ENCODE peak calls at places on chromosomes 13 and 19, in four cellular contexts. One of them, this sample, is unnamed.

GRCh38 chr19:2043269-2043641 is 7.8 kb downstream of the MKNK2 start:
- DNase-seq in HEK293T: no peak
- DNase-seq in GM12865: peak; percentile 21
- DNase-seq in ELR: no peak
- DNase-seq in this sample: no peak

GRCh38 chr13:113855012-113855921 is 8.6 kb downstream of the GAS6 start:
- DNase-seq in HEK293T: no peak
- DNase-seq in GM12865: no peak
- DNase-seq in ELR: no peak
- DNase-seq in this sample: no peak

GRCh38 chr19:2266183-2266993 is 10.2 kb upstream of the JSRP1 start:
- DNase-seq in HEK293T: no peak
- DNase-seq in GM12865: peak; percentile 88
- DNase-seq in ELR: peak; percentile 64
- DNase-seq in this sample: peak; percentile 34

GRCh38 chr19:48989701-48990291 is 3.3 kb downstream of the GYS1 start:
- DNase-seq in HEK293T: no peak
- DNase-seq in GM12865: no peak
- DNase-seq in ELR: no peak
- DNase-seq in this sample: no peak

GRCh38 chr19:35847911-35848310 is 4.4 kb downstream of the NPHS1 start:
- DNase-seq in HEK293T: no peak
- DNase-seq in GM12865: no peak
- DNase-seq in ELR: no peak
- DNase-seq in this sample: no peak

GRCh38 chr13:43894438-43894837 is 14.7 kb downstream of the LACC1 start:
- DNase-seq in HEK293T: no peak
- DNase-seq in GM12865: no peak
- DNase-seq in ELR: peak; percentile 48
- DNase-seq in this sample: no peak

GRCh38 chr19:30566681-30567420 is 194.7 kb downstream of the ZNF536 start:
- DNase-seq in HEK293T: no peak
- DNase-seq in GM12865: no peak
- DNase-seq in ELR: no peak
- DNase-seq in this sample: no peak

GRCh38 chr19:18606281-18607221 is at the start of gene CRLF1:
- DNase-seq in HEK293T: peak; percentile 27
- DNase-seq in GM12865: no peak
- DNase-seq in ELR: no peak
- DNase-seq in this sample: no peak

GRCh38 chr19:19997656-19998268 is 41.5 kb downstream of the ZNF682 start:
- DNase-seq in HEK293T: peak; percentile 6
- DNase-seq in GM12865: peak; percentile 2
- DNase-seq in ELR: peak; percentile 20
- DNase-seq in this sample: no peak

GRCh38 chr19:42150940-42151339 is 18.7 kb upstream of the POU2F2 start:
- DNase-seq in HEK293T: no peak
- DNase-seq in GM12865: no peak
- DNase-seq in ELR: no peak
- DNase-seq in this sample: no peak

GRCh38 chr19:35388277-35389054 is 17.6 kb downstream of the GPR42 start:
- DNase-seq in HEK293T: no peak
- DNase-seq in GM12865: no peak
- DNase-seq in ELR: no peak
- DNase-seq in this sample: no peak

GRCh38 chr19:2246801-2247361 is 2.2 kb upstream of the AMH start:
- DNase-seq in HEK293T: no peak
- DNase-seq in GM12865: no peak
- DNase-seq in ELR: peak; percentile 73
- DNase-seq in this sample: no peak

GRCh38 chr13:112767506-112768471 is 78.0 kb downstream of the ATP11A start:
- DNase-seq in HEK293T: no peak
- DNase-seq in GM12865: peak; percentile 75
- DNase-seq in ELR: no peak
- DNase-seq in this sample: no peak

GRCh38 chr19:45428385-45429231 is 4.9 kb upstream of the ERCC1 start:
- DNase-seq in HEK293T: peak; percentile 46
- DNase-seq in GM12865: no peak
- DNase-seq in ELR: peak; percentile 67
- DNase-seq in this sample: no peak

GRCh38 chr13:67829641-67830040 is 599.5 kb upstream of the PCDH9 start:
- DNase-seq in HEK293T: no peak
- DNase-seq in GM12865: no peak
- DNase-seq in ELR: no peak
- DNase-seq in this sample: no peak

GRCh38 chr13:112531263-112531794 is 56.6 kb downstream of the TUBGCP3 start:
- DNase-seq in HEK293T: peak; percentile 32
- DNase-seq in GM12865: no peak
- DNase-seq in ELR: no peak
- DNase-seq in this sample: no peak

GRCh38 chr19:58519087-58519354 is 589 bp downstream of the ZBTB45 start:
- DNase-seq in HEK293T: peak; percentile 69
- DNase-seq in GM12865: peak; percentile 67
- DNase-seq in ELR: peak; percentile 79
- DNase-seq in this sample: peak; percentile 52

GRCh38 chr19:24000656-24001055 is 86.0 kb downstream of the ZNF726 start:
- DNase-seq in HEK293T: no peak
- DNase-seq in GM12865: no peak
- DNase-seq in ELR: no peak
- DNase-seq in this sample: no peak

GRCh38 chr19:54364775-54365257 is at the start of gene LAIR1:
- DNase-seq in HEK293T: no peak
- DNase-seq in GM12865: no peak
- DNase-seq in ELR: no peak
- DNase-seq in this sample: no peak

GRCh38 chr13:50672025-50672424 is 171.5 kb downstream of the DLEU7 start:
- DNase-seq in HEK293T: no peak
- DNase-seq in GM12865: no peak
- DNase-seq in ELR: peak; percentile 27
- DNase-seq in this sample: peak; percentile 8

GRCh38 chr13:40672310-40673060 is 6.0 kb upstream of the FOXO1 start:
- DNase-seq in HEK293T: peak; percentile 46
- DNase-seq in GM12865: no peak
- DNase-seq in ELR: peak; percentile 82
- DNase-seq in this sample: peak; percentile 29

GRCh38 chr19:5262721-5263120 is 77.9 kb downstream of the PTPRS start:
- DNase-seq in HEK293T: no peak
- DNase-seq in GM12865: no peak
- DNase-seq in ELR: no peak
- DNase-seq in this sample: no peak

GRCh38 chr13:47409778-47410177 is 512.9 kb upstream of the HTR2A start:
- DNase-seq in HEK293T: no peak
- DNase-seq in GM12865: no peak
- DNase-seq in ELR: no peak
- DNase-seq in this sample: no peak

GRCh38 chr19:42068756-42069571 is 1.0 kb downstream of the GRIK5 start:
- DNase-seq in HEK293T: no peak
- DNase-seq in GM12865: no peak
- DNase-seq in ELR: no peak
- DNase-seq in this sample: no peak

GRCh38 chr13:48255090-48255489 is 22.1 kb downstream of the ITM2B start:
- DNase-seq in HEK293T: no peak
- DNase-seq in GM12865: no peak
- DNase-seq in ELR: no peak
- DNase-seq in this sample: no peak

GRCh38 chr19:41932259-41933130 is 4.2 kb upstream of the ERFL start:
- DNase-seq in HEK293T: no peak
- DNase-seq in GM12865: no peak
- DNase-seq in ELR: no peak
- DNase-seq in this sample: no peak

GRCh38 chr13:75222031-75222430 is 259.9 kb downstream of the TBC1D4 start:
- DNase-seq in HEK293T: no peak
- DNase-seq in GM12865: no peak
- DNase-seq in ELR: peak; percentile 6
- DNase-seq in this sample: no peak

GRCh38 chr19:47447470-47448359 is 24.0 kb downstream of the SLC8A2 start:
- DNase-seq in HEK293T: peak; percentile 97
- DNase-seq in GM12865: peak; percentile 41
- DNase-seq in ELR: peak; percentile 34
- DNase-seq in this sample: no peak

GRCh38 chr19:53102701-53103140 is 501 bp downstream of the ZNF160 start:
- DNase-seq in HEK293T: no peak
- DNase-seq in GM12865: peak; percentile 66
- DNase-seq in ELR: peak; percentile 61
- DNase-seq in this sample: no peak

GRCh38 chr13:95128045-95128643 is 173.1 kb downstream of the ABCC4 start:
- DNase-seq in HEK293T: no peak
- DNase-seq in GM12865: no peak
- DNase-seq in ELR: no peak
- DNase-seq in this sample: peak; percentile 4

GRCh38 chr19:4690362-4690761 is 20.2 kb upstream of the MYDGF start:
- DNase-seq in HEK293T: no peak
- DNase-seq in GM12865: no peak
- DNase-seq in ELR: no peak
- DNase-seq in this sample: no peak

GRCh38 chr13:34734932-34735331 is 207.1 kb upstream of the NBEA start:
- DNase-seq in HEK293T: no peak
- DNase-seq in GM12865: no peak
- DNase-seq in ELR: no peak
- DNase-seq in this sample: no peak

GRCh38 chr13:66875264-66875663 is 354.9 kb downstream of the PCDH9 start:
- DNase-seq in HEK293T: no peak
- DNase-seq in GM12865: no peak
- DNase-seq in ELR: no peak
- DNase-seq in this sample: no peak

GRCh38 chr19:55579766-55580621 is 654 bp downstream of the ZNF579 start:
- DNase-seq in HEK293T: no peak
- DNase-seq in GM12865: no peak
- DNase-seq in ELR: peak; percentile 27
- DNase-seq in this sample: no peak

This sample was measured in RCC 7860.